ENCODE peak calls at places on chromosomes 13 and 19, in six cellular contexts. One of them, this sample, is unnamed.

GRCh38 chr13:94950303-94950702 is 238.0 kb upstream of the SOX21 start:
- DNase-seq in transverse colon: no peak
- DNase-seq in IMR-90: no peak
- DNase-seq in fibroblast of lung: no peak
- DNase-seq in stomach: no peak
- DNase-seq in heart left ventricle: no peak
- DNase-seq in this sample: no peak

GRCh38 chr13:59776924-59777690 is 386.6 kb downstream of the DIAPH3 start:
- DNase-seq in IMR-90: peak
- DNase-seq in heart left ventricle: no peak
- DNase-seq in transverse colon: no peak
- DNase-seq in stomach: no peak
- DNase-seq in fibroblast of lung: peak
- DNase-seq in this sample: no peak

GRCh38 chr13:30690282-30691188 is 44.8 kb upstream of the ALOX5AP start:
- DNase-seq in stomach: peak
- DNase-seq in IMR-90: peak
- DNase-seq in transverse colon: peak
- DNase-seq in heart left ventricle: peak
- DNase-seq in fibroblast of lung: peak
- DNase-seq in this sample: peak

GRCh38 chr13:25608181-25608580 is 236.4 kb downstream of the ATP8A2 start:
- DNase-seq in heart left ventricle: no peak
- DNase-seq in stomach: no peak
- DNase-seq in IMR-90: no peak
- DNase-seq in fibroblast of lung: no peak
- DNase-seq in transverse colon: no peak
- DNase-seq in this sample: no peak

GRCh38 chr19:29812080-29812880 is 489 bp downstream of the CCNE1 start:
- DNase-seq in IMR-90: no peak
- DNase-seq in transverse colon: peak
- DNase-seq in heart left ventricle: no peak
- DNase-seq in stomach: peak
- DNase-seq in fibroblast of lung: no peak
- DNase-seq in this sample: peak

GRCh38 chr19:51690359-51691121 is 2.6 kb upstream of the SPACA6 start:
- DNase-seq in IMR-90: peak
- DNase-seq in heart left ventricle: peak
- DNase-seq in stomach: peak
- DNase-seq in transverse colon: peak
- DNase-seq in fibroblast of lung: peak
- DNase-seq in this sample: peak

GRCh38 chr13:50798923-50799322 is 44.6 kb downstream of the DLEU7 start:
- DNase-seq in IMR-90: no peak
- DNase-seq in heart left ventricle: no peak
- DNase-seq in stomach: no peak
- DNase-seq in transverse colon: no peak
- DNase-seq in fibroblast of lung: peak
- DNase-seq in this sample: no peak

GRCh38 chr13:101773062-101773461 is 320.6 kb downstream of the ITGBL1 start:
- DNase-seq in IMR-90: no peak
- DNase-seq in fibroblast of lung: no peak
- DNase-seq in stomach: no peak
- DNase-seq in heart left ventricle: no peak
- DNase-seq in transverse colon: no peak
- DNase-seq in this sample: no peak

GRCh38 chr19:1408300-1409203 is 1.2 kb downstream of the DAZAP1 start:
- DNase-seq in stomach: peak
- DNase-seq in fibroblast of lung: peak
- DNase-seq in IMR-90: peak
- DNase-seq in heart left ventricle: peak
- DNase-seq in transverse colon: peak
- DNase-seq in this sample: peak

GRCh38 chr13:108961542-108962125 is 332.2 kb downstream of the MYO16 start:
- DNase-seq in IMR-90: peak
- DNase-seq in stomach: no peak
- DNase-seq in heart left ventricle: no peak
- DNase-seq in transverse colon: no peak
- DNase-seq in fibroblast of lung: peak
- DNase-seq in this sample: no peak

GRCh38 chr19:16293133-16294085 is 31.2 kb upstream of the KLF2 start:
- DNase-seq in transverse colon: peak
- DNase-seq in IMR-90: peak
- DNase-seq in fibroblast of lung: peak
- DNase-seq in heart left ventricle: peak
- DNase-seq in stomach: peak
- DNase-seq in this sample: no peak

GRCh38 chr13:42992585-42993122 is 613 bp upstream of the EPSTI1 start:
- DNase-seq in stomach: no peak
- DNase-seq in IMR-90: no peak
- DNase-seq in fibroblast of lung: no peak
- DNase-seq in heart left ventricle: no peak
- DNase-seq in transverse colon: no peak
- DNase-seq in this sample: no peak

GRCh38 chr19:53864308-53864836 is 3.3 kb upstream of the MYADM start:
- DNase-seq in transverse colon: peak
- DNase-seq in heart left ventricle: no peak
- DNase-seq in fibroblast of lung: no peak
- DNase-seq in IMR-90: no peak
- DNase-seq in stomach: peak
- DNase-seq in this sample: no peak

GRCh38 chr13:76792680-76793334 is 93.4 kb downstream of the KCTD12 start:
- DNase-seq in fibroblast of lung: peak
- DNase-seq in heart left ventricle: peak
- DNase-seq in transverse colon: no peak
- DNase-seq in stomach: no peak
- DNase-seq in IMR-90: peak
- DNase-seq in this sample: no peak

GRCh38 chr19:15297416-15298224 is 34.7 kb downstream of the BRD4 start:
- DNase-seq in transverse colon: peak
- DNase-seq in stomach: no peak
- DNase-seq in IMR-90: peak
- DNase-seq in heart left ventricle: no peak
- DNase-seq in fibroblast of lung: peak
- DNase-seq in this sample: no peak

GRCh38 chr19:2015611-2015950 is at the start of gene BTBD2:
- DNase-seq in fibroblast of lung: peak
- DNase-seq in IMR-90: peak
- DNase-seq in heart left ventricle: peak
- DNase-seq in stomach: peak
- DNase-seq in transverse colon: peak
- DNase-seq in this sample: peak

GRCh38 chr19:30631035-30631375 is 258.8 kb downstream of the ZNF536 start:
- DNase-seq in fibroblast of lung: no peak
- DNase-seq in transverse colon: no peak
- DNase-seq in heart left ventricle: no peak
- DNase-seq in stomach: no peak
- DNase-seq in IMR-90: no peak
- DNase-seq in this sample: no peak

GRCh38 chr19:44050740-44051653 is 839 bp upstream of the ZNF223 start:
- DNase-seq in IMR-90: no peak
- DNase-seq in transverse colon: peak
- DNase-seq in fibroblast of lung: peak
- DNase-seq in heart left ventricle: no peak
- DNase-seq in stomach: peak
- DNase-seq in this sample: no peak

GRCh38 chr13:39047560-39047959 is 9.3 kb downstream of the NHLRC3 start:
- DNase-seq in transverse colon: no peak
- DNase-seq in heart left ventricle: no peak
- DNase-seq in IMR-90: no peak
- DNase-seq in fibroblast of lung: no peak
- DNase-seq in stomach: no peak
- DNase-seq in this sample: no peak

GRCh38 chr13:113759525-113760137 is 605 bp downstream of the TMEM255B start:
- DNase-seq in heart left ventricle: peak
- DNase-seq in IMR-90: peak
- DNase-seq in stomach: peak
- DNase-seq in fibroblast of lung: no peak
- DNase-seq in transverse colon: no peak
- DNase-seq in this sample: no peak

GRCh38 chr13:112767506-112768471 is 78.0 kb downstream of the ATP11A start:
- DNase-seq in stomach: no peak
- DNase-seq in transverse colon: peak
- DNase-seq in IMR-90: no peak
- DNase-seq in heart left ventricle: no peak
- DNase-seq in fibroblast of lung: no peak
- DNase-seq in this sample: peak

GRCh38 chr19:48348039-48348438 is 15.7 kb downstream of the TMEM143 start:
- DNase-seq in IMR-90: no peak
- DNase-seq in stomach: no peak
- DNase-seq in heart left ventricle: peak
- DNase-seq in fibroblast of lung: no peak
- DNase-seq in transverse colon: no peak
- DNase-seq in this sample: no peak

GRCh38 chr13:57698851-57699250 is 67.3 kb downstream of the PCDH17 start:
- DNase-seq in fibroblast of lung: no peak
- DNase-seq in heart left ventricle: no peak
- DNase-seq in transverse colon: no peak
- DNase-seq in IMR-90: no peak
- DNase-seq in stomach: no peak
- DNase-seq in this sample: no peak

GRCh38 chr13:97275265-97275664 is 53.1 kb downstream of the MBNL2 start:
- DNase-seq in IMR-90: peak
- DNase-seq in stomach: no peak
- DNase-seq in transverse colon: no peak
- DNase-seq in fibroblast of lung: peak
- DNase-seq in heart left ventricle: peak
- DNase-seq in this sample: no peak

GRCh38 chr19:12884926-12885748 is 1.9 kb downstream of the KLF1 start:
- DNase-seq in IMR-90: peak
- DNase-seq in heart left ventricle: peak
- DNase-seq in transverse colon: peak
- DNase-seq in stomach: peak
- DNase-seq in fibroblast of lung: peak
- DNase-seq in this sample: peak

GRCh38 chr19:5480427-5480836 is 25.2 kb downstream of the ZNRF4 start:
- DNase-seq in stomach: peak
- DNase-seq in transverse colon: peak
- DNase-seq in heart left ventricle: no peak
- DNase-seq in fibroblast of lung: no peak
- DNase-seq in IMR-90: no peak
- DNase-seq in this sample: no peak

GRCh38 chr13:70339738-70340137 is 231.5 kb upstream of the KLHL1 start:
- DNase-seq in heart left ventricle: no peak
- DNase-seq in stomach: peak
- DNase-seq in transverse colon: no peak
- DNase-seq in IMR-90: no peak
- DNase-seq in fibroblast of lung: no peak
- DNase-seq in this sample: no peak

GRCh38 chr13:110238795-110239194 is 68.2 kb downstream of the COL4A1 start:
- DNase-seq in IMR-90: no peak
- DNase-seq in transverse colon: no peak
- DNase-seq in heart left ventricle: no peak
- DNase-seq in fibroblast of lung: no peak
- DNase-seq in stomach: no peak
- DNase-seq in this sample: no peak
- H3K27ac ChIP-seq in IMR-90: peak
- H3K27ac ChIP-seq in transverse colon: peak
- H3K27ac ChIP-seq in heart left ventricle: peak
- H3K27ac ChIP-seq in fibroblast of lung: no peak
- H3K27ac ChIP-seq in stomach: no peak
- H3K27ac ChIP-seq in this sample: no peak

DNA sequence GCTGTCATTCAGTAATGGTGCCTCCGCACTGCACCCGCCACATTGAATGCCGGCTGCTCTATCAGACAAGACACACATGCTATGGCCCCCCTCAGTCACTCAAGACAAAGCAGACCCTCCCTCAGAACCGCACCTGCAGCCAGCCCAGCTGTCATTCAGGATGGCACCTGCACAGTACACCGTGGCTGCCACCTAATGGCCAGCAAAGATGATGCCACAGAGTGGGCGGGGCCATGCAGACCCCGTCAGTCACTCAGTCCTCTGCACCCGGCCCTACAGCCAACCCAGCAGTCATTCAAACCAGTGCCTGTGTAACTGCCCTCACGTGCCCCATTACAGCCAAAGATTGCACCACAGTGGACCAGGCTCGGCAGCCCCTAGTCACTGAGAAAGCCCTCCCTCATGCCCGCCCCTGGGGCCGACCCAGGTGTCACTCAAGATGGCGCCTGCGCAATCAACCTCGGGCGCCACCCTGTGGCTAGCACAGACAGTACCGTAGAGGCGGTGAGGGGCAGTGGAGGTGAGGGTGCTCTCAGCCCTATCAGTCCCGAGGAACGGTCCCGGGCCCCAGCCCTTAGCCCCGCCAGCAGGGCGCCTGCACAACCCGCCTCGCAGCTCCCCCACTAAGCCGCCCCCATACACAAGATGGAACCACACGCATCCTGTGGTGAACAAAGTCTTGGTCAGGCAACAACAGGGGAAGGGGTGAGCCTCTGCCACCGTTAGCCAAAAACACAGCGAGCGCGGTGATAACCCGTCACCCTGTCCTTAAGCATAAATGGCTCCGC is 2.4 kb downstream of the PEG3 start:
- DNase-seq in transverse colon: peak
- DNase-seq in heart left ventricle: peak
- DNase-seq in IMR-90: no peak
- DNase-seq in fibroblast of lung: no peak
- DNase-seq in stomach: no peak
- DNase-seq in this sample: peak
- H3K4me3 ChIP-seq in transverse colon: peak
- H3K4me3 ChIP-seq in heart left ventricle: peak
- H3K4me3 ChIP-seq in IMR-90: no peak
- H3K4me3 ChIP-seq in fibroblast of lung: no peak
- H3K4me3 ChIP-seq in stomach: peak
- H3K4me3 ChIP-seq in this sample: peak

GRCh38 chr13:106533101-106533939 is 2.1 kb downstream of the EFNB2 start:
- DNase-seq in fibroblast of lung: peak
- DNase-seq in IMR-90: peak
- DNase-seq in heart left ventricle: peak
- DNase-seq in stomach: peak
- DNase-seq in transverse colon: peak
- DNase-seq in this sample: peak
- TF ChIP-seq CTCF in fibroblast of lung: peak
- TF ChIP-seq CTCF in IMR-90: peak
- TF ChIP-seq CTCF in heart left ventricle: peak
- TF ChIP-seq CTCF in stomach: peak
- TF ChIP-seq CTCF in transverse colon: peak
- TF ChIP-seq CTCF in this sample: peak

DNA sequence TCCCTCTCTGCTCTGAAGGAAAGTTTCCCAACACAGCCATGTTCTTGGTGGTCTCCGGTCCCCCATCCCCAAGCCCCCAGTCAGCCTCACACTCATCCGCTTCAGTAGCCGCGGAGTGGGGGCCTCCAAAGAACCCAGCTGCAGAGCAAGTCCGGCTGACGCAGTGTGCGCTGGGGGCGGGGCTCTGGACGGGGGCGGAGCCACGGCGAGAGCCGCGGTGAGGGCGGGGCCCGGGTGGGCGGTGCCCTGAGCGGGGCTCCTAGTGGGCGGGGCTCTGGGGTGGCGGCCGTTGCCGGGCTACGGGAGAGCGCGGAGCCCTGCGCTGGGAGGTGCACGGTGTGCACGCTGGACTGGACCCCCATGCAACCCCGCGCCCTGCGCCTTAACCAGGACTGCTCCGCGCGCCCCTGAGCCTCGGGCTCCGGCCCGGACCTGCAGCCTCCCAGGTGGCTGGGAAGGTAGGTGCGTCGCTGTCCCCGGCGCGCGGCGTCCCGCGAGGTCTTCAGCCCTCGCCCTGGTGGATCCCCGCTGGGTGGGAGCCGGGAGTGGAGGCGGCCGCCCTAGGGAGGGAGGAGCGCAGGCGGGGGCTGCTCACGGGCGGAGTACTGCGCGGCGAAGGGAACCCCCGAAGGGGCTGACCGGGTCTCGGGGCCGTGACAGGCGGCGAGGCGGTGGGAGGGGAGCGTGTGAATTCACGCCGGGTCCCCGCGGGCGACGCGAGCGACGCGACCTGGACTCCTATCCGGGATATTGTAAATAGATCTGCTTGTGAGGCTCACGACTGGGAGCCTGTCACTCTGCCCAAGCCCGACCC is 9.1 kb downstream of the TNFRSF19 start:
- DNase-seq in IMR-90: peak
- DNase-seq in heart left ventricle: peak
- DNase-seq in fibroblast of lung: peak
- DNase-seq in transverse colon: peak
- DNase-seq in stomach: peak
- DNase-seq in this sample: peak
- H3K27ac ChIP-seq in IMR-90: peak
- H3K27ac ChIP-seq in heart left ventricle: peak
- H3K27ac ChIP-seq in fibroblast of lung: peak
- H3K27ac ChIP-seq in transverse colon: peak
- H3K27ac ChIP-seq in stomach: peak
- H3K27ac ChIP-seq in this sample: peak

This sample was measured in lower lobe of right lung.